ENCODE peak calls at places on chromosomes 3 and 15, in five cellular contexts. Y, O, V, Z and E are unnamed samples.

GRCh38 chr3:45083023-45083422 is 56.9 kb downstream of the CLEC3B start:
- DNase-seq in Z (no peak), Y (no peak), O (no peak), V (no peak), E (no peak)

GRCh38 chr3:99789322-99789721 is 28.3 kb upstream of the CMSS1 start:
- DNase-seq in V (peak; percentile 44), O (peak; percentile 37), Y (peak; percentile 17), Z (peak; percentile 13), E (no peak)

GRCh38 chr3:9316881-9317341 is 45.9 kb upstream of the THUMPD3 start:
- DNase-seq in O (no peak), Z (no peak), V (peak; percentile 69), Y (peak; percentile 69), E (no peak)

GRCh38 chr3:50146316-50146901 is 8.7 kb upstream of the SEMA3F start:
- DNase-seq in V (no peak), Z (no peak), Y (no peak), O (no peak), E (no peak)

GRCh38 chr3:72492240-72492639 is 356.0 kb downstream of the SHQ1 start:
- DNase-seq in Y (peak; percentile 72), Z (no peak), O (no peak), V (peak; percentile 97), E (no peak)

GRCh38 chr15:73873889-73874511 is 636 bp downstream of the TBC1D21 start:
- DNase-seq in V (peak; percentile 22), Z (peak; percentile 29), Y (peak; percentile 45), O (peak; percentile 53), E (peak; percentile 20)

GRCh38 chr15:57667171-57667924 is 39.2 kb upstream of the POLR2M start:
- DNase-seq in O (no peak), V (peak; percentile 70), Y (peak; percentile 18), Z (no peak), E (no peak)

GRCh38 chr3:146221276-146221675 is 29.6 kb downstream of the PLSCR4 start:
- DNase-seq in Y (no peak), O (no peak), V (peak; percentile 30), Z (no peak), E (no peak)

GRCh38 chr3:8441969-8442559 is 59.6 kb upstream of the LMCD1 start:
- DNase-seq in Y (peak; percentile 94), Z (no peak), O (peak; percentile 35), V (peak; percentile 67), E (no peak)

GRCh38 chr3:32842531-32842931 is 24.7 kb downstream of the TRIM71 start:
- DNase-seq in V (no peak), Y (no peak), O (no peak), Z (no peak), E (no peak)

GRCh38 chr3:170222647-170223541 is 670 bp downstream of the PRKCI start:
- DNase-seq in V (no peak), Y (peak; percentile 39), Z (peak; percentile 50), O (peak; percentile 57), E (peak; percentile 60)

GRCh38 chr3:107958151-107958550 is 132.7 kb downstream of the CD47 start:
- DNase-seq in V (peak; percentile 16), Z (no peak), Y (no peak), O (no peak), E (no peak)

GRCh38 chr15:67946701-67947100 is 106.9 kb upstream of the RNU6-1 start:
- DNase-seq in Z (no peak), V (no peak), Y (no peak), O (no peak), E (no peak)

GRCh38 chr15:65115086-65115485 is at the start of gene UBAP1L:
- DNase-seq in Z (no peak), V (no peak), O (no peak), Y (no peak), E (no peak)

GRCh38 chr3:37295925-37296324 is 121.5 kb upstream of the LRRFIP2 start:
- DNase-seq in V (no peak), Z (no peak), Y (no peak), O (no peak), E (no peak)

GRCh38 chr15:75948761-75949296 is 45.2 kb downstream of the FBXO22 start:
- DNase-seq in O (no peak), Y (no peak), V (no peak), Z (no peak), E (no peak)

GRCh38 chr15:90221251-90221900 is 12.4 kb downstream of the CIB1 start:
- DNase-seq in Y (peak; percentile 83), Z (peak; percentile 57), V (peak; percentile 61), O (peak; percentile 78), E (peak; percentile 56)

GRCh38 chr3:70273492-70273891 is 38.9 kb downstream of the MDFIC2 start:
- DNase-seq in Y (no peak), Z (no peak), O (no peak), V (peak; percentile 22), E (no peak)

GRCh38 chr3:183306798-183307671 is 54.0 kb downstream of the B3GNT5 start:
- DNase-seq in Z (peak; percentile 61), O (peak; percentile 57), V (peak; percentile 78), Y (peak; percentile 30), E (peak; percentile 65)

GRCh38 chr3:170421758-170422157 is 3.1 kb downstream of the CLDN11 start:
- DNase-seq in Z (no peak), V (no peak), O (no peak), Y (no peak), E (no peak)

GRCh38 chr15:82043130-82043673 is 2.6 kb downstream of the MEX3B start:
- DNase-seq in Z (no peak), Y (no peak), O (no peak), V (no peak), E (no peak)

GRCh38 chr3:11672396-11672795 is 28.7 kb upstream of the VGLL4 start:
- DNase-seq in Z (no peak), Y (no peak), O (no peak), V (no peak), E (no peak)

GRCh38 chr3:129723558-129724324 is 117.3 kb upstream of the PLXND1 start:
- DNase-seq in Y (no peak), O (no peak), V (peak; percentile 79), Z (no peak), E (no peak)

GRCh38 chr3:58464875-58465274 is 27.0 kb upstream of the KCTD6 start:
- DNase-seq in Y (no peak), O (no peak), Z (peak; percentile 23), V (no peak), E (no peak)

GRCh38 chr3:189457201-189457607 is 174.0 kb upstream of the TP63 start:
- DNase-seq in O (no peak), Z (no peak), Y (no peak), V (peak; percentile 69), E (no peak)

GRCh38 chr3:64082411-64082810 is 59.1 kb upstream of the PSMD6 start:
- DNase-seq in V (no peak), Z (no peak), Y (no peak), O (no peak), E (no peak)

GRCh38 chr3:16907245-16907644 is 22.5 kb downstream of the PLCL2 start:
- DNase-seq in O (no peak), Z (no peak), Y (no peak), V (peak; percentile 47), E (no peak)

GRCh38 chr3:105806361-105806760 is 62.5 kb downstream of the CBLB start:
- DNase-seq in Y (no peak), O (peak; percentile 18), V (peak; percentile 66), Z (no peak), E (no peak)

GRCh38 chr3:4313606-4314308 is 10.6 kb downstream of the SETMAR start:
- DNase-seq in Y (no peak), V (no peak), O (no peak), Z (no peak), E (no peak)

GRCh38 chr3:157274644-157275137 is 114.7 kb upstream of the CCNL1 start:
- DNase-seq in V (no peak), O (no peak), Z (no peak), Y (peak; percentile 12), E (no peak)

GRCh38 chr15:33742807-33743206 is 225.5 kb upstream of the CHRM5 start:
- DNase-seq in O (no peak), Y (no peak), V (peak; percentile 84), Z (no peak), E (no peak)

GRCh38 chr15:90868261-90868689 is at the start of gene FURIN:
- DNase-seq in V (no peak), Z (peak; percentile 63), O (no peak), Y (peak; percentile 71), E (no peak)